ENCODE peak calls at places on chromosomes 4 and X, in nine cellular contexts. Y is Calu3; U is NCI-H1092 treated with DMSO at 0.1 percent for 48 hours; V is NCI-H187 treated with DMSO at 0.1 percent for 48 hours; K is neural crest cell; I is iPS-NIHi11; G is activated gamma-delta T cell; C is GF-D8; H is stimulated activated CD4-positive, alpha-beta T cell treated with anti-CD3 and anti-CD28 coated beads, Interleukin-12 subunit alpha, Interleukin-12 subunit beta, amount 100 ng/mL, for 24 hours. D is an unnamed sample.

GRCh38 chrX:121642415-121642814 is 595.0 kb downstream of the GLUD2 start:
- DNase-seq in Y (peak), U (no peak), V (no peak), K (no peak), I (no peak), G (no peak), C (no peak), H (no peak), D (no peak)

GRCh38 chr4:156594619-156595018 is 377.0 kb downstream of the PDGFC start:
- DNase-seq in Y (no peak), U (no peak), V (no peak), K (no peak), I (peak), G (no peak), C (no peak), H (no peak), D (peak)

GRCh38 chr4:85474356-85474755 is 594 bp upstream of the ARHGAP24 start:
- DNase-seq in Y (no peak), U (no peak), V (no peak), K (no peak), I (no peak), G (no peak), C (no peak), H (no peak), D (no peak)

GRCh38 chr4:54090804-54091623 is 8.9 kb upstream of the GSX2 start:
- DNase-seq in Y (peak), U (peak), V (no peak), K (no peak), I (peak), G (peak), C (no peak), H (no peak), D (peak)

GRCh38 chr4:23763559-23763958 is 126.3 kb downstream of the PPARGC1A start:
- DNase-seq in Y (no peak), U (no peak), V (no peak), K (no peak), I (no peak), G (no peak), C (no peak), H (no peak), D (no peak)

GRCh38 chrX:15781964-15782711 is 8.1 kb upstream of the ZRSR2 start:
- DNase-seq in Y (no peak), U (no peak), V (no peak), K (no peak), I (no peak), G (no peak), C (no peak), H (no peak), D (no peak)

GRCh38 chr4:78168029-78168428 is 110.9 kb downstream of the FRAS1 start:
- DNase-seq in Y (no peak), U (peak), V (peak), K (no peak), I (no peak), G (no peak), C (no peak), H (no peak), D (no peak)

GRCh38 chr4:16692493-16692892 is 206.0 kb downstream of the LDB2 start:
- DNase-seq in Y (no peak), U (no peak), V (no peak), K (no peak), I (no peak), G (no peak), C (no peak), H (no peak), D (no peak)

GRCh38 chr4:158172196-158172557 is 648 bp downstream of the GASK1B start:
- DNase-seq in Y (no peak), U (no peak), V (no peak), K (no peak), I (no peak), G (no peak), C (no peak), H (no peak), D (no peak)

GRCh38 chrX:95721011-95721410 is 963.6 kb upstream of the DIAPH2 start:
- DNase-seq in Y (no peak), U (no peak), V (no peak), K (no peak), I (no peak), G (no peak), C (no peak), H (no peak), D (no peak)

GRCh38 chrX:17025903-17026302 is 79.4 kb downstream of the REPS2 start:
- DNase-seq in Y (no peak), U (no peak), V (no peak), K (no peak), I (no peak), G (no peak), C (no peak), H (no peak), D (no peak)

GRCh38 chr4:57993934-57994333 is 883.7 kb upstream of the IGFBP7 start:
- DNase-seq in Y (no peak), U (no peak), V (no peak), K (no peak), I (no peak), G (no peak), C (no peak), H (no peak), D (no peak)

D was measured in body of pancreas.